ENCODE peak calls at places on chromosomes 7 and 10, in seven cellular contexts. One of them, this sample, is unnamed.

GRCh38 chr7:102992820-102993531 is 80.2 kb downstream of the LRRC17 start:
- DNase-seq in iPS-NIHi11: no peak
- DNase-seq in GM04503: peak
- DNase-seq in WTC11: no peak
- DNase-seq in activated CD4-positive, alpha-beta T cell treated with anti-CD3 and anti-CD28 coated beads, Interleukin-2, amount 50 U/mL, for 1 hour: no peak
- DNase-seq in brain microvascular endothelial cell: peak
- DNase-seq in COR-L47: no peak
- DNase-seq in this sample: peak

GRCh38 chr10:28217848-28218247 is 85.0 kb downstream of the MPP7 start:
- DNase-seq in iPS-NIHi11: no peak
- DNase-seq in brain microvascular endothelial cell: peak
- DNase-seq in GM04503: peak
- DNase-seq in WTC11: no peak
- DNase-seq in activated CD4-positive, alpha-beta T cell treated with anti-CD3 and anti-CD28 coated beads, Interleukin-2, amount 50 U/mL, for 1 hour: no peak
- DNase-seq in COR-L47: no peak
- DNase-seq in this sample: no peak

GRCh38 chr7:18590744-18591340 is 95.3 kb downstream of the HDAC9 start:
- DNase-seq in GM04503: no peak
- DNase-seq in activated CD4-positive, alpha-beta T cell treated with anti-CD3 and anti-CD28 coated beads, Interleukin-2, amount 50 U/mL, for 1 hour: no peak
- DNase-seq in WTC11: no peak
- DNase-seq in COR-L47: no peak
- DNase-seq in iPS-NIHi11: peak
- DNase-seq in brain microvascular endothelial cell: no peak
- DNase-seq in this sample: no peak

GRCh38 chr7:137196665-137197064 is 146.9 kb downstream of the PTN start:
- DNase-seq in GM04503: no peak
- DNase-seq in activated CD4-positive, alpha-beta T cell treated with anti-CD3 and anti-CD28 coated beads, Interleukin-2, amount 50 U/mL, for 1 hour: no peak
- DNase-seq in COR-L47: no peak
- DNase-seq in brain microvascular endothelial cell: no peak
- DNase-seq in iPS-NIHi11: no peak
- DNase-seq in WTC11: no peak
- DNase-seq in this sample: no peak

GRCh38 chr7:49635800-49636199 is 137.6 kb upstream of the VWC2 start:
- DNase-seq in iPS-NIHi11: no peak
- DNase-seq in COR-L47: no peak
- DNase-seq in activated CD4-positive, alpha-beta T cell treated with anti-CD3 and anti-CD28 coated beads, Interleukin-2, amount 50 U/mL, for 1 hour: no peak
- DNase-seq in WTC11: no peak
- DNase-seq in brain microvascular endothelial cell: no peak
- DNase-seq in GM04503: no peak
- DNase-seq in this sample: no peak

GRCh38 chr7:116122972-116123595 is 87.3 kb upstream of the TES start:
- DNase-seq in WTC11: no peak
- DNase-seq in activated CD4-positive, alpha-beta T cell treated with anti-CD3 and anti-CD28 coated beads, Interleukin-2, amount 50 U/mL, for 1 hour: no peak
- DNase-seq in iPS-NIHi11: peak
- DNase-seq in brain microvascular endothelial cell: peak
- DNase-seq in GM04503: no peak
- DNase-seq in COR-L47: peak
- DNase-seq in this sample: no peak

GRCh38 chr10:90930070-90930837 is 9.4 kb upstream of the ANKRD1 start:
- DNase-seq in WTC11: no peak
- DNase-seq in brain microvascular endothelial cell: peak
- DNase-seq in activated CD4-positive, alpha-beta T cell treated with anti-CD3 and anti-CD28 coated beads, Interleukin-2, amount 50 U/mL, for 1 hour: no peak
- DNase-seq in iPS-NIHi11: peak
- DNase-seq in GM04503: peak
- DNase-seq in COR-L47: no peak
- DNase-seq in this sample: no peak

GRCh38 chr7:37201003-37201875 is 247.4 kb downstream of the ELMO1 start:
- DNase-seq in iPS-NIHi11: peak
- DNase-seq in GM04503: peak
- DNase-seq in brain microvascular endothelial cell: peak
- DNase-seq in COR-L47: peak
- DNase-seq in WTC11: peak
- DNase-seq in activated CD4-positive, alpha-beta T cell treated with anti-CD3 and anti-CD28 coated beads, Interleukin-2, amount 50 U/mL, for 1 hour: peak
- DNase-seq in this sample: peak

GRCh38 chr7:148535227-148535626 is 55.3 kb upstream of the C7orf33 start:
- DNase-seq in iPS-NIHi11: no peak
- DNase-seq in brain microvascular endothelial cell: no peak
- DNase-seq in GM04503: no peak
- DNase-seq in COR-L47: peak
- DNase-seq in activated CD4-positive, alpha-beta T cell treated with anti-CD3 and anti-CD28 coated beads, Interleukin-2, amount 50 U/mL, for 1 hour: no peak
- DNase-seq in WTC11: no peak
- DNase-seq in this sample: no peak

GRCh38 chr10:132489053-132489703 is 48.4 kb upstream of the INPP5A start:
- DNase-seq in activated CD4-positive, alpha-beta T cell treated with anti-CD3 and anti-CD28 coated beads, Interleukin-2, amount 50 U/mL, for 1 hour: no peak
- DNase-seq in WTC11: peak
- DNase-seq in brain microvascular endothelial cell: peak
- DNase-seq in GM04503: no peak
- DNase-seq in iPS-NIHi11: no peak
- DNase-seq in COR-L47: no peak
- DNase-seq in this sample: no peak

GRCh38 chr7:102273749-102274712 is 12.6 kb upstream of the SH2B2 start:
- DNase-seq in iPS-NIHi11: peak
- DNase-seq in brain microvascular endothelial cell: peak
- DNase-seq in WTC11: no peak
- DNase-seq in activated CD4-positive, alpha-beta T cell treated with anti-CD3 and anti-CD28 coated beads, Interleukin-2, amount 50 U/mL, for 1 hour: no peak
- DNase-seq in COR-L47: no peak
- DNase-seq in GM04503: peak
- DNase-seq in this sample: peak

GRCh38 chr7:26704786-26705185 is 159.6 kb downstream of the SKAP2 start:
- DNase-seq in activated CD4-positive, alpha-beta T cell treated with anti-CD3 and anti-CD28 coated beads, Interleukin-2, amount 50 U/mL, for 1 hour: no peak
- DNase-seq in GM04503: no peak
- DNase-seq in brain microvascular endothelial cell: no peak
- DNase-seq in WTC11: no peak
- DNase-seq in iPS-NIHi11: no peak
- DNase-seq in COR-L47: no peak
- DNase-seq in this sample: no peak

GRCh38 chr7:30652132-30652531 is 30.1 kb downstream of the CRHR2 start:
- DNase-seq in iPS-NIHi11: no peak
- DNase-seq in WTC11: no peak
- DNase-seq in GM04503: no peak
- DNase-seq in COR-L47: no peak
- DNase-seq in brain microvascular endothelial cell: no peak
- DNase-seq in activated CD4-positive, alpha-beta T cell treated with anti-CD3 and anti-CD28 coated beads, Interleukin-2, amount 50 U/mL, for 1 hour: no peak
- DNase-seq in this sample: no peak

GRCh38 chr7:143147070-143147469 is 15.2 kb downstream of the PIP start:
- DNase-seq in WTC11: no peak
- DNase-seq in brain microvascular endothelial cell: no peak
- DNase-seq in activated CD4-positive, alpha-beta T cell treated with anti-CD3 and anti-CD28 coated beads, Interleukin-2, amount 50 U/mL, for 1 hour: no peak
- DNase-seq in iPS-NIHi11: no peak
- DNase-seq in GM04503: no peak
- DNase-seq in COR-L47: no peak
- DNase-seq in this sample: no peak

GRCh38 chr7:116150588-116150987 is 59.8 kb upstream of the TES start:
- DNase-seq in WTC11: no peak
- DNase-seq in GM04503: no peak
- DNase-seq in brain microvascular endothelial cell: peak
- DNase-seq in COR-L47: no peak
- DNase-seq in iPS-NIHi11: no peak
- DNase-seq in activated CD4-positive, alpha-beta T cell treated with anti-CD3 and anti-CD28 coated beads, Interleukin-2, amount 50 U/mL, for 1 hour: no peak
- DNase-seq in this sample: no peak

GRCh38 chr7:157457355-157458253 is 120.8 kb downstream of the DNAJB6 start:
- DNase-seq in iPS-NIHi11: no peak
- DNase-seq in GM04503: no peak
- DNase-seq in brain microvascular endothelial cell: no peak
- DNase-seq in COR-L47: no peak
- DNase-seq in activated CD4-positive, alpha-beta T cell treated with anti-CD3 and anti-CD28 coated beads, Interleukin-2, amount 50 U/mL, for 1 hour: no peak
- DNase-seq in WTC11: no peak
- DNase-seq in this sample: no peak

GRCh38 chr10:14617125-14617524 is 157.6 kb downstream of the FAM107B start:
- DNase-seq in WTC11: no peak
- DNase-seq in brain microvascular endothelial cell: no peak
- DNase-seq in GM04503: no peak
- DNase-seq in iPS-NIHi11: no peak
- DNase-seq in activated CD4-positive, alpha-beta T cell treated with anti-CD3 and anti-CD28 coated beads, Interleukin-2, amount 50 U/mL, for 1 hour: no peak
- DNase-seq in COR-L47: no peak
- DNase-seq in this sample: no peak

GRCh38 chr7:50497068-50497642 is 47.0 kb upstream of the FIGNL1 start:
- DNase-seq in WTC11: no peak
- DNase-seq in activated CD4-positive, alpha-beta T cell treated with anti-CD3 and anti-CD28 coated beads, Interleukin-2, amount 50 U/mL, for 1 hour: no peak
- DNase-seq in iPS-NIHi11: no peak
- DNase-seq in GM04503: no peak
- DNase-seq in COR-L47: no peak
- DNase-seq in brain microvascular endothelial cell: peak
- DNase-seq in this sample: peak

GRCh38 chr7:158129037-158130022 is 458.3 kb downstream of the PTPRN2 start:
- DNase-seq in activated CD4-positive, alpha-beta T cell treated with anti-CD3 and anti-CD28 coated beads, Interleukin-2, amount 50 U/mL, for 1 hour: no peak
- DNase-seq in COR-L47: no peak
- DNase-seq in iPS-NIHi11: no peak
- DNase-seq in GM04503: no peak
- DNase-seq in WTC11: no peak
- DNase-seq in brain microvascular endothelial cell: no peak
- DNase-seq in this sample: no peak

GRCh38 chr7:35875292-35875691 is 74.4 kb downstream of the SEPTIN7 start:
- DNase-seq in COR-L47: no peak
- DNase-seq in iPS-NIHi11: no peak
- DNase-seq in GM04503: no peak
- DNase-seq in WTC11: no peak
- DNase-seq in activated CD4-positive, alpha-beta T cell treated with anti-CD3 and anti-CD28 coated beads, Interleukin-2, amount 50 U/mL, for 1 hour: no peak
- DNase-seq in brain microvascular endothelial cell: peak
- DNase-seq in this sample: no peak

GRCh38 chr10:34305189-34305588 is 509.9 kb downstream of the PARD3 start:
- DNase-seq in COR-L47: no peak
- DNase-seq in brain microvascular endothelial cell: no peak
- DNase-seq in iPS-NIHi11: peak
- DNase-seq in GM04503: no peak
- DNase-seq in activated CD4-positive, alpha-beta T cell treated with anti-CD3 and anti-CD28 coated beads, Interleukin-2, amount 50 U/mL, for 1 hour: no peak
- DNase-seq in WTC11: peak
- DNase-seq in this sample: peak

GRCh38 chr7:143003393-143004051 is 23.4 kb downstream of the OR9A2 start:
- DNase-seq in WTC11: no peak
- DNase-seq in iPS-NIHi11: peak
- DNase-seq in COR-L47: peak
- DNase-seq in GM04503: no peak
- DNase-seq in activated CD4-positive, alpha-beta T cell treated with anti-CD3 and anti-CD28 coated beads, Interleukin-2, amount 50 U/mL, for 1 hour: peak
- DNase-seq in brain microvascular endothelial cell: no peak
- DNase-seq in this sample: peak

GRCh38 chr7:120278773-120279172 is 5.8 kb downstream of the KCND2 start:
- DNase-seq in COR-L47: no peak
- DNase-seq in WTC11: no peak
- DNase-seq in brain microvascular endothelial cell: no peak
- DNase-seq in GM04503: no peak
- DNase-seq in activated CD4-positive, alpha-beta T cell treated with anti-CD3 and anti-CD28 coated beads, Interleukin-2, amount 50 U/mL, for 1 hour: no peak
- DNase-seq in iPS-NIHi11: no peak
- DNase-seq in this sample: no peak

GRCh38 chr10:97140887-97141745 is 44.6 kb downstream of the SLIT1 start:
- DNase-seq in iPS-NIHi11: no peak
- DNase-seq in COR-L47: no peak
- DNase-seq in GM04503: no peak
- DNase-seq in WTC11: no peak
- DNase-seq in brain microvascular endothelial cell: no peak
- DNase-seq in activated CD4-positive, alpha-beta T cell treated with anti-CD3 and anti-CD28 coated beads, Interleukin-2, amount 50 U/mL, for 1 hour: no peak
- DNase-seq in this sample: no peak

GRCh38 chr7:115782716-115783460 is 247.7 kb downstream of the TFEC start:
- DNase-seq in brain microvascular endothelial cell: no peak
- DNase-seq in COR-L47: peak
- DNase-seq in activated CD4-positive, alpha-beta T cell treated with anti-CD3 and anti-CD28 coated beads, Interleukin-2, amount 50 U/mL, for 1 hour: no peak
- DNase-seq in iPS-NIHi11: no peak
- DNase-seq in WTC11: no peak
- DNase-seq in GM04503: no peak
- DNase-seq in this sample: no peak

GRCh38 chr7:127536426-127537152 is 48.8 kb downstream of the GCC1 start:
- DNase-seq in iPS-NIHi11: no peak
- DNase-seq in brain microvascular endothelial cell: no peak
- DNase-seq in GM04503: no peak
- DNase-seq in COR-L47: no peak
- DNase-seq in activated CD4-positive, alpha-beta T cell treated with anti-CD3 and anti-CD28 coated beads, Interleukin-2, amount 50 U/mL, for 1 hour: no peak
- DNase-seq in WTC11: peak
- DNase-seq in this sample: no peak

GRCh38 chr7:107167483-107168232 is 1.1 kb upstream of the HBP1 start:
- DNase-seq in iPS-NIHi11: peak
- DNase-seq in COR-L47: peak
- DNase-seq in activated CD4-positive, alpha-beta T cell treated with anti-CD3 and anti-CD28 coated beads, Interleukin-2, amount 50 U/mL, for 1 hour: peak
- DNase-seq in brain microvascular endothelial cell: peak
- DNase-seq in GM04503: peak
- DNase-seq in WTC11: no peak
- DNase-seq in this sample: peak